ENCODE peak calls at places on chromosomes 6 and 20, in four cellular contexts. N is PC-9, F is fibroblast of lung, W is ovary. P is an unnamed sample. For H3K4me1, the result is how much of the 10 kb centered on the place peaks cover.

GRCh38 chr20:62593616-62594015 is 48.7 kb upstream of the SLCO4A1 start:
- DNase-seq in F (no peak), N (no peak), W (no peak), P (no peak)

GRCh38 chr6:131754715-131755567 is 44.1 kb upstream of the CTAGE9 start:
- DNase-seq in F (peak), N (no peak), W (no peak), P (no peak)

GRCh38 chr6:166317261-166318212 is 9.3 kb upstream of the PRR18 start:
- DNase-seq in N (no peak), W (no peak), F (no peak), P (no peak)

GRCh38 chr6:89599727-89600126 is 38.8 kb downstream of the LYRM2 start:
- DNase-seq in W (no peak), N (no peak), F (no peak), P (no peak)

GRCh38 chr20:50508171-50508761 is 1.9 kb upstream of the PTPN1 start:
- DNase-seq in W (no peak), F (peak), N (no peak), P (peak)

GRCh38 chr6:153167026-153167891 is 36.2 kb upstream of the RGS17 start:
- DNase-seq in F (peak), W (no peak), N (no peak), P (no peak)

GRCh38 chr20:17825251-17825691 is 125.5 kb downstream of the BANF2 start:
- DNase-seq in W (no peak), F (no peak), N (no peak), P (no peak)

GRCh38 chr6:91449539-91449938 is 862.7 kb upstream of the MAP3K7 start:
- DNase-seq in F (peak), N (no peak), W (no peak), P (no peak)

GRCh38 chr6:14665827-14666724 is 548.5 kb downstream of the CD83 start:
- DNase-seq in W (no peak), F (peak), N (peak), P (no peak)

GRCh38 chr6:40755749-40756452 is 168.7 kb upstream of the LRFN2 start:
- DNase-seq in N (no peak), F (peak), W (no peak), P (no peak)

GRCh38 chr20:53001502-53002301 is 29.5 kb downstream of the TSHZ2 start:
- DNase-seq in N (no peak), W (no peak), F (peak), P (no peak)

GRCh38 chr6:84763397-84764331 is 734 bp downstream of the TBX18 start:
- DNase-seq in W (no peak), N (no peak), F (peak), P (no peak)

GRCh38 chr6:54835176-54835575 is 11.4 kb upstream of the FAM83B start:
- DNase-seq in W (no peak), F (no peak), N (no peak), P (no peak)

GRCh38 chr6:108734336-108734922 is 113.8 kb upstream of the ARMC2 start:
- DNase-seq in W (no peak), F (no peak), N (no peak), P (no peak)

GRCh38 chr6:137738197-137738596 is 128.9 kb upstream of the TNFAIP3 start:
- DNase-seq in F (peak), N (no peak), W (no peak), P (no peak)

GRCh38 chr6:6179858-6180257 is 140.6 kb downstream of the F13A1 start:
- DNase-seq in W (no peak), N (no peak), F (no peak), P (no peak)

GRCh38 chr6:151832710-151833109 is 25.2 kb downstream of the ESR1 start:
- DNase-seq in F (no peak), N (no peak), W (no peak), P (no peak)

DNA sequence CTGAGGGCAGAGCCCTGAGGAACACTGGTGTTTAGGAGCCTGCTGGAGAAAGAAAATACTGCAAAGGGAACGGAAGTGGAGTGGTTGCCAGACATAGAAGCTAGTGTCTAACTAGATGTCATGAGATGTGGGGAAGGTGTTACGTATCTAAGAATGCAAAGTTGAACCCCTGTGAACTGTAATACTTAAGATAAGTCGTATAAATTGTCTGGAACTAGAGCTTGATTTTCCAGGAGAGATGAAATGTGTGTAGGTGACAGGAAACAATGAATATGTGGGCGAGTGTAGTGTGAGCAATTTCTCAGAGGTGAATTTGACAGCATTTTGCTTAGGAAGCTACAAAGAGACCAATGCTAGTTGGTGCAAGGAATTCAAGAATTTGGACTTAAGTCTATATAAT is 27.9 kb downstream of the ESR1 start:
- DNase-seq in F (no peak), W (no peak), N (no peak), P (no peak)
- TF ChIP-seq CTCF in F (no peak), W (no peak), N (no peak), P (no peak)

GRCh38 chr20:37408930-37409210 is 62.9 kb downstream of the SRC start:
- DNase-seq in W (no peak), F (no peak), N (no peak), P (no peak)
- H3K4me3 ChIP-seq in W (no peak), F (no peak), N (no peak), P (no peak)

GRCh38 chr6:36052092-36052491 is 24.5 kb downstream of the MAPK14 start:
- DNase-seq in F (no peak), N (no peak), W (no peak), P (no peak)
- H3K4me1 ChIP-seq in F (under half), N (under half), W (under half), P (under half)

GRCh38 chr6:152098683-152099082 is 291.2 kb downstream of the ESR1 start:
- DNase-seq in F (no peak), W (no peak), N (no peak), P (no peak)

GRCh38 chr6:152094992-152095592 is 287.6 kb downstream of the ESR1 start:
- DNase-seq in N (peak), F (peak), W (peak), P (peak)

GRCh38 chr6:152094276-152094675 is 286.8 kb downstream of the ESR1 start:
- DNase-seq in F (no peak), W (no peak), N (no peak), P (no peak)

GRCh38 chr6:152099816-152100618 is 292.5 kb downstream of the ESR1 start:
- DNase-seq in F (peak), W (no peak), N (no peak), P (no peak)

DNA sequence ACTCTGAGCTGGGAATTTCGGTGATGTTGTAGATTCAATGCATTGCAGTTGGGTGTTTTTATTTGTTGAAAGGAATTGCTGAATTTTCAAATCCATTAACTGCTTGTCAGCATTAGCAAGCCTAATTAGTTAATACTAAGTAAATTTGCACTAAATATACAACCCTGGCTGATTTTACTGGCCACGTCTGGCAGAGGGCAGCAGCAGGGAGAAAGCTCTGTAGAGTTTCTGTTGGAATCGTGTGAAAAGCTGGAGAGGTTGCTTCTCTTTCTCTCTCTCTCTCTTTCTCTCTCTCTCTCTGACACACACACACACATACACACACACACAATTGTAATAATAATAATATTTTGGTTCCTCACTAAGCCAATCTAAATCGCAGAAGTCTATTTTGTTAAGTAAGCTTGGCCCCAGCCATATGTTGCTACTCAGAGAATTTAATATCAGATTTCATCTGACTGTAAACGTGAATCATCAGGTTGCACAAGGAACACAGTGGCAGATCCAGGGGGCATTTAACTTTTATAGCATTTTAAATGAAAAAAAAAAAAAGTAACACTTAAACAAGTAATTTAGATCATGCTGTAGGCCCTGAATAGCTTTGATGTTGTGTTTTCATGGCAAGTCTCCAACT is 289.5 kb downstream of the ESR1 start:
- DNase-seq in N (no peak), F (peak), W (no peak), P (no peak)
- TF ChIP-seq CTCF in N (peak), F (peak), W (no peak), P (no peak)

DNA sequence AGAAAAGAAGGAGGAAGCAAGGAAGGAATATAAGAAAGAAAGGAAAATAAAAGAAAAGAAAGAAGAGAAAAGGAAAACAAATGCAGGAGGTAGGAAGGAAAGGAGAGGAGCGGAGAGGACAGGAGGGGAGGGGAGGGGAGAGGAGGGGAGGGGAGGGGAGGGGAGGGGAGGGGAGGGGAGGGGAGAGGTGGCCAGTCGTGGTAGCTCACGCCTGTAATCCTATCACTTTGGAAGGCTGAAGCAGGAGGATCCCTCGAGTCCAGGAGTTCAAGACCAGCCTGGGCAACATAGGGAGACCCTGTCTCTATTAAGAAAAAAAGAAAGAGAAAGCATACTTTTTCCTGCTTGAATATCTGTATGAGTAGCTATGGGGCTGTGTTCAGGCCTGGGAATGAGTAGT is 46.4 kb upstream of the GCM1 start:
- DNase-seq in F (no peak), N (no peak), W (no peak), P (no peak)
- H3K4me3 ChIP-seq in F (no peak), N (no peak), W (no peak), P (no peak)